ENCODE peak calls at places on chromosomes 16 and 17, in eight cellular contexts. Y is endothelial cell of umbilical vein, R is endodermal cell, K is epithelial cell of esophagus, X is Calu3, U is transverse colon, N is colonic mucosa, A is AG04450. B is an unnamed sample.

GRCh38 chr16:17372383-17372782 is 98.4 kb downstream of the XYLT1 start:
- DNase-seq in A (no peak), U (no peak), R (no peak), X (no peak), N (no peak), Y (no peak), K (no peak), B (no peak)

GRCh38 chr16:1620391-1620790 is 8.2 kb downstream of the CRAMP1 start:
- DNase-seq in R (no peak), X (no peak), N (no peak), K (no peak), A (no peak), Y (no peak), U (no peak), B (no peak)

GRCh38 chr16:1413684-1414531 is 596 bp downstream of the UNKL start:
- DNase-seq in R (peak; percentile 89), X (peak; percentile 79), N (peak; percentile 73), Y (peak; percentile 54), A (no peak), K (peak; percentile 52), U (peak; percentile 67), B (no peak)

GRCh38 chr17:71033336-71033735 is 864.0 kb downstream of the KCNJ2 start:
- DNase-seq in N (no peak), R (peak; percentile 83), K (no peak), U (no peak), A (no peak), Y (no peak), X (no peak), B (no peak)

GRCh38 chr17:2564876-2565275 is 28.6 kb upstream of the PAFAH1B1 start:
- DNase-seq in X (peak; percentile 62), R (no peak), A (no peak), U (peak; percentile 23), Y (no peak), N (peak; percentile 57), K (peak; percentile 92), B (no peak)

GRCh38 chr17:59377410-59377809 is 46.0 kb downstream of the YPEL2 start:
- DNase-seq in R (no peak), Y (peak; percentile 94), U (no peak), A (no peak), X (no peak), N (no peak), K (no peak), B (no peak)

GRCh38 chr17:17362531-17362930 is 59.4 kb downstream of the NT5M start:
- DNase-seq in R (peak; percentile 26), Y (no peak), X (no peak), K (no peak), N (no peak), A (no peak), U (no peak), B (peak; percentile 55)

GRCh38 chr16:46885960-46886763 is 2.0 kb downstream of the GPT2 start:
- DNase-seq in A (peak; percentile 26), U (no peak), Y (no peak), X (no peak), N (no peak), R (peak; percentile 76), K (peak; percentile 82), B (no peak)

GRCh38 chr17:65466547-65466946 is 94.9 kb downstream of the AXIN2 start:
- DNase-seq in N (no peak), U (no peak), X (no peak), R (no peak), A (no peak), K (no peak), Y (no peak), B (no peak)

GRCh38 chr17:1030684-1031557 is 34.0 kb downstream of the TIMM22 start:
- DNase-seq in R (no peak), A (no peak), K (no peak), Y (no peak), X (no peak), N (no peak), U (no peak), B (no peak)

GRCh38 chr16:85017151-85017550 is 5.8 kb upstream of the ZDHHC7 start:
- DNase-seq in X (no peak), U (no peak), N (no peak), R (no peak), A (no peak), K (no peak), Y (no peak), B (no peak)

GRCh38 chr16:88617268-88618031 is 20.9 kb upstream of the IL17C start:
- DNase-seq in R (peak; percentile 71), A (no peak), K (no peak), N (peak; percentile 78), Y (no peak), X (no peak), U (peak; percentile 53), B (no peak)

GRCh38 chr17:51118330-51119195 is 2.1 kb downstream of the SPAG9 start:
- DNase-seq in R (no peak), K (peak; percentile 16), U (peak; percentile 81), A (no peak), Y (peak; percentile 47), X (peak; percentile 41), N (peak; percentile 90), B (no peak)

GRCh38 chr16:67919618-67920210 is 11.9 kb downstream of the CTRL start:
- DNase-seq in R (no peak), A (no peak), U (no peak), N (no peak), Y (no peak), X (no peak), K (no peak), B (no peak)

GRCh38 chr17:5526821-5527598 is 40.6 kb downstream of the MIS12 start:
- DNase-seq in X (peak; percentile 6), Y (peak; percentile 97), A (peak; percentile 91), K (peak; percentile 93), R (no peak), U (peak; percentile 26), N (peak; percentile 32), B (no peak)

GRCh38 chr17:16428098-16428882 is 12.9 kb downstream of the TRPV2 start:
- DNase-seq in K (peak; percentile 55), X (peak; percentile 58), N (peak; percentile 68), Y (peak; percentile 29), A (no peak), U (peak; percentile 67), R (peak; percentile 89), B (no peak)

GRCh38 chr17:11238710-11239109 is 2.3 kb upstream of the SHISA6 start:
- DNase-seq in A (no peak), U (no peak), Y (no peak), K (peak; percentile 43), X (no peak), N (no peak), R (peak; percentile 63), B (no peak)
- TF ChIP-seq CTCF in A (no peak), U (no peak), Y (no peak), K (no peak), X (no peak), N (no peak), R (no peak), B (no peak)

GRCh38 chr17:61463068-61463980 is 11.1 kb downstream of the TBX4 start:
- DNase-seq in U (no peak), K (no peak), Y (no peak), A (no peak), R (peak; percentile 83), N (no peak), X (no peak), B (peak; percentile 78)
- TF ChIP-seq CTCF in U (no peak), K (no peak), Y (no peak), A (peak; percentile 25), R (peak; percentile 58), N (no peak), X (no peak), B (peak; percentile 40)

GRCh38 chr17:21039839-21040575 is 2.8 kb downstream of the USP22 start:
- DNase-seq in K (peak; percentile 76), N (peak; percentile 31), U (no peak), Y (peak; percentile 49), A (no peak), R (no peak), X (peak; percentile 20), B (no peak)
- TF ChIP-seq CTCF in K (peak; percentile 62), N (no peak), U (peak; percentile 30), Y (peak; percentile 33), A (peak; percentile 51), R (peak; percentile 73), X (peak; percentile 21), B (peak; percentile 79)

GRCh38 chr17:7747586-7747985 is 30.0 kb downstream of the DNAH2 start:
- DNase-seq in U (no peak), R (no peak), X (no peak), N (no peak), K (no peak), A (peak; percentile 23), Y (no peak), B (no peak)
- TF ChIP-seq CTCF in U (no peak), R (no peak), X (no peak), N (no peak), K (no peak), A (no peak), Y (no peak), B (no peak)

GRCh38 chr17:14316131-14316854 is 15.4 kb downstream of the HS3ST3B1 start:
- DNase-seq in R (peak; percentile 53), U (no peak), X (no peak), A (no peak), N (no peak), Y (no peak), K (no peak), B (no peak)
- TF ChIP-seq CTCF in R (no peak), U (no peak), X (no peak), A (no peak), N (no peak), Y (no peak), K (no peak), B (no peak)

B was measured in chondrocyte.